ENCODE peak calls at places on chromosomes 3 and 15, in seven cellular contexts. L is breast epithelium, R is left ventricle myocardium inferior, B is mucosa of descending colon, D is sigmoid colon, Y is endodermal cell, V is BE2C. X is an unnamed sample.

GRCh38 chr3:139121513-139122220 is 77.0 kb upstream of the PRR23C start:
- DNase-seq in Y (no peak), B (no peak), R (no peak), D (no peak), L (no peak), V (no peak), X (peak)

GRCh38 chr3:108489776-108490175 is 20.6 kb downstream of the MYH15 start:
- DNase-seq in B (no peak), D (no peak), R (no peak), L (no peak), Y (peak), V (peak), X (peak)

GRCh38 chr3:133038089-133038730 is at the start of gene TMEM108:
- DNase-seq in D (peak), L (peak), B (peak), R (peak), V (peak), Y (peak), X (peak)

GRCh38 chr3:123419850-123420292 is 29.0 kb downstream of the ADCY5 start:
- DNase-seq in V (no peak), R (peak), B (no peak), D (peak), L (no peak), Y (no peak), X (peak)

GRCh38 chr3:48711727-48712126 is 5.3 kb downstream of the IP6K2 start:
- DNase-seq in Y (no peak), D (no peak), B (no peak), L (no peak), V (no peak), R (no peak), X (no peak)

GRCh38 chr3:153641321-153641720 is 479.3 kb downstream of the RAP2B start:
- DNase-seq in D (no peak), V (no peak), L (no peak), Y (no peak), B (no peak), R (no peak), X (no peak)

GRCh38 chr3:141397996-141398395 is 29.7 kb downstream of the ZBTB38 start:
- DNase-seq in D (no peak), Y (no peak), L (no peak), B (no peak), V (no peak), R (no peak), X (no peak)

GRCh38 chr3:73480187-73480672 is 144.5 kb downstream of the PDZRN3 start:
- DNase-seq in V (no peak), Y (no peak), L (no peak), R (no peak), D (no peak), B (no peak), X (peak)

GRCh38 chr15:95995375-95996168 is 334.9 kb upstream of the NR2F2 start:
- DNase-seq in Y (no peak), V (no peak), B (no peak), L (no peak), R (no peak), D (no peak), X (peak)

GRCh38 chr15:61367953-61368352 is 138.9 kb upstream of the RORA start:
- DNase-seq in B (no peak), L (no peak), Y (peak), R (no peak), V (peak), D (no peak), X (no peak)

GRCh38 chr3:58167431-58168351 is 43.1 kb downstream of the DNASE1L3 start:
- DNase-seq in V (peak), B (peak), R (peak), D (peak), Y (peak), L (no peak), X (peak)

GRCh38 chr15:25247418-25248030 is 191.3 kb downstream of the UBE3A start:
- DNase-seq in Y (no peak), V (no peak), R (no peak), L (peak), D (no peak), B (peak), X (no peak)

GRCh38 chr15:62653122-62653521 is 389.4 kb upstream of the TPM1 start:
- DNase-seq in D (no peak), R (no peak), V (no peak), B (no peak), L (no peak), Y (no peak), X (no peak)

DNA sequence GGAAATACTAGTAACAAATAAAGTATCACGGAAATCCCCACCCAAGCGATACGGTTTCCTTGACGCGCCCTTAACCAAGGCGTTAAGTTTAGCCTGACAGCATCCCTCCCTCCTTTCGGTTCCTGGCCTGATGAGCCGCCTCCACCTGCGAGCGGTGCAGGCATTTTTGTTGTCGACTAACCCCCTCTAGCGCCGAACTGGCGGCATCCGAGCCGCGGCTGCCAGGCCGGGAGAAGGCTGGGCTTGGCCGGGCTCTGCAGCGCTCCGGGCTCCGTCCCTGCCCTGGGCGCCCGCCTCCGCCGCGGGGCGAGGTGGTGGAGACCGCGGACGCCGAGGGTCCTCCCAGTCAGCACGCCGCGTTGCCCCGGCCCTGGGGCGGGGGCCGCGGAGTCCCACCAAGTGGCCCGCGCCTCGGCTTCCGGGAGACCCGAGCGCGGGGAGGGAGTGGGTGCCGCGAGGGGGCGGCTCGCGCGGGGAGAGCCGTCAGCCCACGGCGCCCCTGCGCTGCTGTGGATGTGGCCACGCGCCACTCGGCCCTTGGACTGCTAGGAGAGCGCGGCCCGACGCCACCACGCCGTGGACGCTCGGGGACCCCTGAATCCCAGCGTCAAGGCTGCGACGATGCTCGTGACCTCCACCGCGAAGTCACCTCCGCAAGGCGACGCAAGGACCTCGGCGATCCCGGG is 1.1 kb upstream of the EPHA6 start:
- DNase-seq in V (peak), R (peak), D (peak), L (peak), Y (peak), B (peak), X (peak)
- TF ChIP-seq CTCF in V (peak), R (peak), D (no peak), L (no peak), Y (peak), B (no peak), X (peak)

GRCh38 chr3:193553606-193554005 is 1.1 kb downstream of the ATP13A4 start:
- DNase-seq in L (no peak), B (no peak), V (no peak), Y (no peak), D (no peak), R (no peak), X (no peak)
- H3K4me3 ChIP-seq in L (no peak), B (no peak), V (no peak), Y (no peak), D (no peak), R (no peak), X (no peak)

DNA sequence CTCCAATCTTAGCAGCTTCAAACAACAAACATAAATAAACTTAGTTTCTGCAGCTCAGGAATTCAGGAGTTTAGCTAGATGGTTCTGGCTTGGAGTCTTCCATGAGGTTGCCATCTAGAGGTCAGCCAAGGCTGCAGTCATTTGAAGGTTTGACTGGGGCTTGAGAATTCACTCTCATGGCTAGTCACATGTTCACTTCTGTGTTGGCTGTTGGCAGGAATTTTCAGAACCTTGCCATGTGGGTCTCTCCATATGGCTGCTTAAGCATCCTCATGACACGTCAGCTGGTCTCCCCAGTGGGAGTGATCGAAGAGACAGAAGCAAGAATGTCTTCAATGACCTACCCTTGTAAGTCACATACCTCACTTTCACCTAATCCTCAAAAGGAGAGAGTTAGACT is 269.2 kb upstream of the CNTN3 start:
- DNase-seq in D (no peak), V (no peak), Y (peak), L (no peak), B (no peak), R (no peak), X (peak)
- TF ChIP-seq CTCF in D (no peak), V (peak), Y (peak), L (no peak), B (no peak), R (peak), X (peak)

GRCh38 chr3:184567924-184568590 is 6.5 kb downstream of the EPHB3 start:
- DNase-seq in V (no peak), D (no peak), R (no peak), B (no peak), L (no peak), Y (no peak), X (no peak)
- H3K4me3 ChIP-seq in V (peak), D (peak), R (peak), B (no peak), L (peak), Y (peak), X (peak)

GRCh38 chr15:92079047-92079446 is 225.5 kb downstream of the SLCO3A1 start:
- DNase-seq in D (no peak), B (no peak), L (no peak), Y (peak), V (peak), R (no peak), X (peak)
- TF ChIP-seq CTCF in D (no peak), B (no peak), L (no peak), Y (peak), V (peak), R (peak), X (peak)

GRCh38 chr15:67063689-67064606 is 1.5 kb upstream of the SMAD3 start:
- DNase-seq in D (no peak), Y (peak), V (no peak), L (no peak), B (peak), R (peak), X (no peak)
- H3K4me3 ChIP-seq in D (no peak), Y (peak), V (no peak), L (peak), B (no peak), R (peak), X (no peak)

X was measured in fibroblast of mammary gland.